ENCODE peak calls at places on chromosomes 5 and 9, in ten cellular contexts. One of them, this sample, is unnamed.

GRCh38 chr5:74903165-74903787 is 37.1 kb upstream of the FAM169A start:
- DNase-seq in HL-60: no peak
- DNase-seq in HuH-7: peak
- DNase-seq in activated CD4-positive, alpha-beta T cell treated with anti-CD3 and anti-CD28 coated beads, Interleukin-2, amount 10 ng/mL, durations not matched to agents 7 days and 5 days: peak
- DNase-seq in Kasumi-1: no peak
- DNase-seq in M059J: peak
- DNase-seq in C1 segment of cervical spinal cord: no peak
- DNase-seq in retina: no peak
- DNase-seq in psoas muscle: no peak
- DNase-seq in EL: peak
- DNase-seq in this sample: no peak

GRCh38 chr9:136107953-136108647 is 10.6 kb downstream of the TMEM250 start:
- DNase-seq in HL-60: no peak
- DNase-seq in HuH-7: no peak
- DNase-seq in activated CD4-positive, alpha-beta T cell treated with anti-CD3 and anti-CD28 coated beads, Interleukin-2, amount 10 ng/mL, durations not matched to agents 7 days and 5 days: no peak
- DNase-seq in Kasumi-1: no peak
- DNase-seq in M059J: no peak
- DNase-seq in C1 segment of cervical spinal cord: no peak
- DNase-seq in retina: no peak
- DNase-seq in psoas muscle: no peak
- DNase-seq in EL: no peak
- DNase-seq in this sample: no peak

GRCh38 chr5:135576075-135576599 is 2.7 kb downstream of the CXCL14 start:
- DNase-seq in HL-60: no peak
- DNase-seq in HuH-7: no peak
- DNase-seq in activated CD4-positive, alpha-beta T cell treated with anti-CD3 and anti-CD28 coated beads, Interleukin-2, amount 10 ng/mL, durations not matched to agents 7 days and 5 days: no peak
- DNase-seq in Kasumi-1: no peak
- DNase-seq in M059J: peak
- DNase-seq in C1 segment of cervical spinal cord: no peak
- DNase-seq in retina: no peak
- DNase-seq in psoas muscle: no peak
- DNase-seq in EL: peak
- DNase-seq in this sample: no peak

GRCh38 chr5:159091051-159091450 is 8.7 kb downstream of the EBF1 start:
- DNase-seq in HL-60: no peak
- DNase-seq in HuH-7: no peak
- DNase-seq in activated CD4-positive, alpha-beta T cell treated with anti-CD3 and anti-CD28 coated beads, Interleukin-2, amount 10 ng/mL, durations not matched to agents 7 days and 5 days: no peak
- DNase-seq in Kasumi-1: no peak
- DNase-seq in M059J: no peak
- DNase-seq in C1 segment of cervical spinal cord: no peak
- DNase-seq in retina: no peak
- DNase-seq in psoas muscle: no peak
- DNase-seq in EL: no peak
- DNase-seq in this sample: no peak

GRCh38 chr9:135269912-135270630 is 182.6 kb downstream of the OLFM1 start:
- DNase-seq in HL-60: no peak
- DNase-seq in HuH-7: no peak
- DNase-seq in activated CD4-positive, alpha-beta T cell treated with anti-CD3 and anti-CD28 coated beads, Interleukin-2, amount 10 ng/mL, durations not matched to agents 7 days and 5 days: no peak
- DNase-seq in Kasumi-1: no peak
- DNase-seq in M059J: no peak
- DNase-seq in C1 segment of cervical spinal cord: no peak
- DNase-seq in retina: no peak
- DNase-seq in psoas muscle: no peak
- DNase-seq in EL: no peak
- DNase-seq in this sample: no peak

GRCh38 chr5:179270581-179271300 is 74.5 kb downstream of the ADAMTS2 start:
- DNase-seq in HL-60: no peak
- DNase-seq in HuH-7: no peak
- DNase-seq in activated CD4-positive, alpha-beta T cell treated with anti-CD3 and anti-CD28 coated beads, Interleukin-2, amount 10 ng/mL, durations not matched to agents 7 days and 5 days: no peak
- DNase-seq in Kasumi-1: no peak
- DNase-seq in M059J: no peak
- DNase-seq in C1 segment of cervical spinal cord: no peak
- DNase-seq in retina: no peak
- DNase-seq in psoas muscle: peak
- DNase-seq in EL: peak
- DNase-seq in this sample: no peak

GRCh38 chr9:14315754-14316573 is 2.0 kb upstream of the NFIB start:
- DNase-seq in HL-60: no peak
- DNase-seq in HuH-7: no peak
- DNase-seq in activated CD4-positive, alpha-beta T cell treated with anti-CD3 and anti-CD28 coated beads, Interleukin-2, amount 10 ng/mL, durations not matched to agents 7 days and 5 days: no peak
- DNase-seq in Kasumi-1: peak
- DNase-seq in M059J: peak
- DNase-seq in C1 segment of cervical spinal cord: no peak
- DNase-seq in retina: peak
- DNase-seq in psoas muscle: peak
- DNase-seq in EL: peak
- DNase-seq in this sample: peak

GRCh38 chr9:124295097-124295794 is 37.5 kb downstream of the NEK6 start:
- DNase-seq in HL-60: peak
- DNase-seq in HuH-7: no peak
- DNase-seq in activated CD4-positive, alpha-beta T cell treated with anti-CD3 and anti-CD28 coated beads, Interleukin-2, amount 10 ng/mL, durations not matched to agents 7 days and 5 days: no peak
- DNase-seq in Kasumi-1: peak
- DNase-seq in M059J: no peak
- DNase-seq in C1 segment of cervical spinal cord: no peak
- DNase-seq in retina: no peak
- DNase-seq in psoas muscle: no peak
- DNase-seq in EL: no peak
- DNase-seq in this sample: peak

GRCh38 chr5:9284272-9284671 is 261.6 kb downstream of the SEMA5A start:
- DNase-seq in HL-60: no peak
- DNase-seq in HuH-7: no peak
- DNase-seq in activated CD4-positive, alpha-beta T cell treated with anti-CD3 and anti-CD28 coated beads, Interleukin-2, amount 10 ng/mL, durations not matched to agents 7 days and 5 days: no peak
- DNase-seq in Kasumi-1: no peak
- DNase-seq in M059J: no peak
- DNase-seq in C1 segment of cervical spinal cord: no peak
- DNase-seq in retina: no peak
- DNase-seq in psoas muscle: no peak
- DNase-seq in EL: no peak
- DNase-seq in this sample: no peak

GRCh38 chr5:175460126-175460525 is 16.1 kb upstream of the DRD1 start:
- DNase-seq in HL-60: no peak
- DNase-seq in HuH-7: no peak
- DNase-seq in activated CD4-positive, alpha-beta T cell treated with anti-CD3 and anti-CD28 coated beads, Interleukin-2, amount 10 ng/mL, durations not matched to agents 7 days and 5 days: no peak
- DNase-seq in Kasumi-1: peak
- DNase-seq in M059J: peak
- DNase-seq in C1 segment of cervical spinal cord: no peak
- DNase-seq in retina: no peak
- DNase-seq in psoas muscle: no peak
- DNase-seq in EL: peak
- DNase-seq in this sample: no peak

GRCh38 chr5:175116466-175117048 is 327.4 kb downstream of the DRD1 start:
- DNase-seq in HL-60: no peak
- DNase-seq in HuH-7: no peak
- DNase-seq in activated CD4-positive, alpha-beta T cell treated with anti-CD3 and anti-CD28 coated beads, Interleukin-2, amount 10 ng/mL, durations not matched to agents 7 days and 5 days: no peak
- DNase-seq in Kasumi-1: no peak
- DNase-seq in M059J: no peak
- DNase-seq in C1 segment of cervical spinal cord: no peak
- DNase-seq in retina: no peak
- DNase-seq in psoas muscle: no peak
- DNase-seq in EL: no peak
- DNase-seq in this sample: no peak

GRCh38 chr9:31119882-31120481 is 1264.5 kb upstream of the ACO1 start:
- DNase-seq in HL-60: no peak
- DNase-seq in HuH-7: no peak
- DNase-seq in activated CD4-positive, alpha-beta T cell treated with anti-CD3 and anti-CD28 coated beads, Interleukin-2, amount 10 ng/mL, durations not matched to agents 7 days and 5 days: peak
- DNase-seq in Kasumi-1: peak
- DNase-seq in M059J: peak
- DNase-seq in C1 segment of cervical spinal cord: no peak
- DNase-seq in retina: peak
- DNase-seq in psoas muscle: no peak
- DNase-seq in EL: no peak
- DNase-seq in this sample: no peak

GRCh38 chr5:72067682-72068470 is 39.4 kb upstream of the MAP1B start:
- DNase-seq in HL-60: no peak
- DNase-seq in HuH-7: no peak
- DNase-seq in activated CD4-positive, alpha-beta T cell treated with anti-CD3 and anti-CD28 coated beads, Interleukin-2, amount 10 ng/mL, durations not matched to agents 7 days and 5 days: no peak
- DNase-seq in Kasumi-1: no peak
- DNase-seq in M059J: peak
- DNase-seq in C1 segment of cervical spinal cord: no peak
- DNase-seq in retina: no peak
- DNase-seq in psoas muscle: no peak
- DNase-seq in EL: peak
- DNase-seq in this sample: no peak

GRCh38 chr5:93017854-93018253 is 563.2 kb downstream of the NR2F1-AS1 start:
- DNase-seq in HL-60: no peak
- DNase-seq in HuH-7: no peak
- DNase-seq in activated CD4-positive, alpha-beta T cell treated with anti-CD3 and anti-CD28 coated beads, Interleukin-2, amount 10 ng/mL, durations not matched to agents 7 days and 5 days: no peak
- DNase-seq in Kasumi-1: no peak
- DNase-seq in M059J: peak
- DNase-seq in C1 segment of cervical spinal cord: no peak
- DNase-seq in retina: no peak
- DNase-seq in psoas muscle: no peak
- DNase-seq in EL: peak
- DNase-seq in this sample: no peak

GRCh38 chr9:127567119-127567897 is 44.8 kb upstream of the STXBP1 start:
- DNase-seq in HL-60: no peak
- DNase-seq in HuH-7: peak
- DNase-seq in activated CD4-positive, alpha-beta T cell treated with anti-CD3 and anti-CD28 coated beads, Interleukin-2, amount 10 ng/mL, durations not matched to agents 7 days and 5 days: no peak
- DNase-seq in Kasumi-1: no peak
- DNase-seq in M059J: peak
- DNase-seq in C1 segment of cervical spinal cord: no peak
- DNase-seq in retina: peak
- DNase-seq in psoas muscle: peak
- DNase-seq in EL: peak
- DNase-seq in this sample: peak

GRCh38 chr5:167156446-167156845 is 1135.0 kb upstream of the WWC1 start:
- DNase-seq in HL-60: no peak
- DNase-seq in HuH-7: no peak
- DNase-seq in activated CD4-positive, alpha-beta T cell treated with anti-CD3 and anti-CD28 coated beads, Interleukin-2, amount 10 ng/mL, durations not matched to agents 7 days and 5 days: no peak
- DNase-seq in Kasumi-1: no peak
- DNase-seq in M059J: no peak
- DNase-seq in C1 segment of cervical spinal cord: no peak
- DNase-seq in retina: no peak
- DNase-seq in psoas muscle: no peak
- DNase-seq in EL: no peak
- DNase-seq in this sample: no peak

GRCh38 chr5:108295588-108296368 is 86.1 kb downstream of the FBXL17 start:
- DNase-seq in HL-60: no peak
- DNase-seq in HuH-7: no peak
- DNase-seq in activated CD4-positive, alpha-beta T cell treated with anti-CD3 and anti-CD28 coated beads, Interleukin-2, amount 10 ng/mL, durations not matched to agents 7 days and 5 days: no peak
- DNase-seq in Kasumi-1: no peak
- DNase-seq in M059J: peak
- DNase-seq in C1 segment of cervical spinal cord: no peak
- DNase-seq in retina: no peak
- DNase-seq in psoas muscle: no peak
- DNase-seq in EL: peak
- DNase-seq in this sample: no peak

GRCh38 chr5:38742821-38743220 is 103.0 kb upstream of the OSMR start:
- DNase-seq in HL-60: no peak
- DNase-seq in HuH-7: no peak
- DNase-seq in activated CD4-positive, alpha-beta T cell treated with anti-CD3 and anti-CD28 coated beads, Interleukin-2, amount 10 ng/mL, durations not matched to agents 7 days and 5 days: no peak
- DNase-seq in Kasumi-1: peak
- DNase-seq in M059J: no peak
- DNase-seq in C1 segment of cervical spinal cord: no peak
- DNase-seq in retina: no peak
- DNase-seq in psoas muscle: no peak
- DNase-seq in EL: no peak
- DNase-seq in this sample: no peak

GRCh38 chr5:132233081-132233480 is 5.4 kb upstream of the P4HA2 start:
- DNase-seq in HL-60: no peak
- DNase-seq in HuH-7: no peak
- DNase-seq in activated CD4-positive, alpha-beta T cell treated with anti-CD3 and anti-CD28 coated beads, Interleukin-2, amount 10 ng/mL, durations not matched to agents 7 days and 5 days: no peak
- DNase-seq in Kasumi-1: no peak
- DNase-seq in M059J: no peak
- DNase-seq in C1 segment of cervical spinal cord: no peak
- DNase-seq in retina: no peak
- DNase-seq in psoas muscle: no peak
- DNase-seq in EL: no peak
- DNase-seq in this sample: no peak

GRCh38 chr9:137293094-137293481 is 9.0 kb downstream of the NRARP start:
- DNase-seq in HL-60: no peak
- DNase-seq in HuH-7: no peak
- DNase-seq in activated CD4-positive, alpha-beta T cell treated with anti-CD3 and anti-CD28 coated beads, Interleukin-2, amount 10 ng/mL, durations not matched to agents 7 days and 5 days: no peak
- DNase-seq in Kasumi-1: no peak
- DNase-seq in M059J: no peak
- DNase-seq in C1 segment of cervical spinal cord: no peak
- DNase-seq in retina: no peak
- DNase-seq in psoas muscle: no peak
- DNase-seq in EL: no peak
- DNase-seq in this sample: peak

GRCh38 chr9:6711403-6711802 is 46.4 kb upstream of the KDM4C start:
- DNase-seq in HL-60: no peak
- DNase-seq in HuH-7: no peak
- DNase-seq in activated CD4-positive, alpha-beta T cell treated with anti-CD3 and anti-CD28 coated beads, Interleukin-2, amount 10 ng/mL, durations not matched to agents 7 days and 5 days: no peak
- DNase-seq in Kasumi-1: no peak
- DNase-seq in M059J: peak
- DNase-seq in C1 segment of cervical spinal cord: no peak
- DNase-seq in retina: no peak
- DNase-seq in psoas muscle: no peak
- DNase-seq in EL: no peak
- DNase-seq in this sample: no peak

GRCh38 chr9:109771084-109771483 is 8.9 kb upstream of the PALM2AKAP2 start:
- DNase-seq in HL-60: no peak
- DNase-seq in HuH-7: no peak
- DNase-seq in activated CD4-positive, alpha-beta T cell treated with anti-CD3 and anti-CD28 coated beads, Interleukin-2, amount 10 ng/mL, durations not matched to agents 7 days and 5 days: no peak
- DNase-seq in Kasumi-1: no peak
- DNase-seq in M059J: peak
- DNase-seq in C1 segment of cervical spinal cord: no peak
- DNase-seq in retina: no peak
- DNase-seq in psoas muscle: no peak
- DNase-seq in EL: peak
- DNase-seq in this sample: no peak

GRCh38 chr5:54275361-54275760 is 35.0 kb downstream of the ARL15 start:
- DNase-seq in HL-60: no peak
- DNase-seq in HuH-7: no peak
- DNase-seq in activated CD4-positive, alpha-beta T cell treated with anti-CD3 and anti-CD28 coated beads, Interleukin-2, amount 10 ng/mL, durations not matched to agents 7 days and 5 days: no peak
- DNase-seq in Kasumi-1: no peak
- DNase-seq in M059J: no peak
- DNase-seq in C1 segment of cervical spinal cord: no peak
- DNase-seq in retina: no peak
- DNase-seq in psoas muscle: no peak
- DNase-seq in EL: peak
- DNase-seq in this sample: no peak

GRCh38 chr9:131868766-131869165 is 128.9 kb upstream of the RAPGEF1 start:
- DNase-seq in HL-60: no peak
- DNase-seq in HuH-7: no peak
- DNase-seq in activated CD4-positive, alpha-beta T cell treated with anti-CD3 and anti-CD28 coated beads, Interleukin-2, amount 10 ng/mL, durations not matched to agents 7 days and 5 days: no peak
- DNase-seq in Kasumi-1: no peak
- DNase-seq in M059J: no peak
- DNase-seq in C1 segment of cervical spinal cord: no peak
- DNase-seq in retina: no peak
- DNase-seq in psoas muscle: no peak
- DNase-seq in EL: no peak
- DNase-seq in this sample: no peak

GRCh38 chr5:73815631-73816030 is 189.6 kb downstream of the ARHGEF28 start:
- DNase-seq in HL-60: no peak
- DNase-seq in HuH-7: no peak
- DNase-seq in activated CD4-positive, alpha-beta T cell treated with anti-CD3 and anti-CD28 coated beads, Interleukin-2, amount 10 ng/mL, durations not matched to agents 7 days and 5 days: no peak
- DNase-seq in Kasumi-1: no peak
- DNase-seq in M059J: no peak
- DNase-seq in C1 segment of cervical spinal cord: no peak
- DNase-seq in retina: no peak
- DNase-seq in psoas muscle: no peak
- DNase-seq in EL: peak
- DNase-seq in this sample: no peak

GRCh38 chr5:168346417-168346816 is 55.0 kb downstream of the WWC1 start:
- DNase-seq in HL-60: no peak
- DNase-seq in HuH-7: no peak
- DNase-seq in activated CD4-positive, alpha-beta T cell treated with anti-CD3 and anti-CD28 coated beads, Interleukin-2, amount 10 ng/mL, durations not matched to agents 7 days and 5 days: no peak
- DNase-seq in Kasumi-1: no peak
- DNase-seq in M059J: no peak
- DNase-seq in C1 segment of cervical spinal cord: no peak
- DNase-seq in retina: no peak
- DNase-seq in psoas muscle: no peak
- DNase-seq in EL: no peak
- DNase-seq in this sample: no peak

GRCh38 chr9:97703437-97704326 is 6.5 kb upstream of the XPA start:
- DNase-seq in HL-60: no peak
- DNase-seq in HuH-7: no peak
- DNase-seq in activated CD4-positive, alpha-beta T cell treated with anti-CD3 and anti-CD28 coated beads, Interleukin-2, amount 10 ng/mL, durations not matched to agents 7 days and 5 days: no peak
- DNase-seq in Kasumi-1: peak
- DNase-seq in M059J: peak
- DNase-seq in C1 segment of cervical spinal cord: no peak
- DNase-seq in retina: no peak
- DNase-seq in psoas muscle: no peak
- DNase-seq in EL: peak
- DNase-seq in this sample: no peak

GRCh38 chr9:125985998-125986655 is 239.0 kb downstream of the PBX3 start:
- DNase-seq in HL-60: no peak
- DNase-seq in HuH-7: no peak
- DNase-seq in activated CD4-positive, alpha-beta T cell treated with anti-CD3 and anti-CD28 coated beads, Interleukin-2, amount 10 ng/mL, durations not matched to agents 7 days and 5 days: no peak
- DNase-seq in Kasumi-1: no peak
- DNase-seq in M059J: no peak
- DNase-seq in C1 segment of cervical spinal cord: no peak
- DNase-seq in retina: no peak
- DNase-seq in psoas muscle: no peak
- DNase-seq in EL: no peak
- DNase-seq in this sample: peak

This sample was measured in heart left ventricle.